ENCODE peak calls at places on chromosome 13, in six cellular contexts. One of them, this sample, is unnamed. For H3K9me3, the result is how much of the 10 kb centered on the place peaks cover.

GRCh38 chr13:37492741-37493514 is 105.6 kb downstream of the POSTN start:
- DNase-seq in MM.1S: peak
- DNase-seq in HCT116: no peak
- DNase-seq in tibial nerve: no peak
- DNase-seq in testis: no peak
- DNase-seq in CD8-positive, alpha-beta T cell: no peak
- DNase-seq in this sample: no peak

GRCh38 chr13:81395368-81395767 is 1054.4 kb upstream of the SPRY2 start:
- DNase-seq in testis: peak
- DNase-seq in HCT116: no peak
- DNase-seq in CD8-positive, alpha-beta T cell: no peak
- DNase-seq in MM.1S: no peak
- DNase-seq in tibial nerve: no peak
- DNase-seq in this sample: no peak

GRCh38 chr13:74871671-74872070 is 610.3 kb downstream of the TBC1D4 start:
- DNase-seq in CD8-positive, alpha-beta T cell: no peak
- DNase-seq in tibial nerve: no peak
- DNase-seq in MM.1S: no peak
- DNase-seq in testis: no peak
- DNase-seq in HCT116: no peak
- DNase-seq in this sample: no peak

GRCh38 chr13:37618554-37618953 is 20.0 kb upstream of the POSTN start:
- DNase-seq in HCT116: no peak
- DNase-seq in tibial nerve: no peak
- DNase-seq in CD8-positive, alpha-beta T cell: no peak
- DNase-seq in MM.1S: no peak
- DNase-seq in testis: no peak
- DNase-seq in this sample: no peak

GRCh38 chr13:50144473-50145160 is 129.4 kb downstream of the KCNRG start:
- DNase-seq in tibial nerve: no peak
- DNase-seq in CD8-positive, alpha-beta T cell: no peak
- DNase-seq in HCT116: no peak
- DNase-seq in testis: no peak
- DNase-seq in MM.1S: no peak
- DNase-seq in this sample: no peak

GRCh38 chr13:90545070-90545840 is 802.2 kb upstream of the MIR17HG start:
- DNase-seq in tibial nerve: no peak
- DNase-seq in MM.1S: no peak
- DNase-seq in CD8-positive, alpha-beta T cell: no peak
- DNase-seq in testis: peak
- DNase-seq in HCT116: no peak
- DNase-seq in this sample: no peak

GRCh38 chr13:106599875-106600797 is 32.2 kb upstream of the ARGLU1 start:
- DNase-seq in MM.1S: no peak
- DNase-seq in CD8-positive, alpha-beta T cell: no peak
- DNase-seq in HCT116: no peak
- DNase-seq in testis: peak
- DNase-seq in tibial nerve: peak
- DNase-seq in this sample: no peak

GRCh38 chr13:40381935-40382764 is 284.3 kb downstream of the FOXO1 start:
- DNase-seq in HCT116: no peak
- DNase-seq in MM.1S: no peak
- DNase-seq in CD8-positive, alpha-beta T cell: no peak
- DNase-seq in testis: no peak
- DNase-seq in tibial nerve: peak
- DNase-seq in this sample: no peak

GRCh38 chr13:75256922-75257321 is 225.0 kb downstream of the TBC1D4 start:
- DNase-seq in testis: no peak
- DNase-seq in tibial nerve: no peak
- DNase-seq in HCT116: no peak
- DNase-seq in MM.1S: no peak
- DNase-seq in CD8-positive, alpha-beta T cell: no peak
- DNase-seq in this sample: no peak

GRCh38 chr13:32904271-32904670 is 112.0 kb upstream of the KL start:
- DNase-seq in testis: no peak
- DNase-seq in tibial nerve: no peak
- DNase-seq in CD8-positive, alpha-beta T cell: no peak
- DNase-seq in HCT116: no peak
- DNase-seq in MM.1S: no peak
- DNase-seq in this sample: no peak

DNA sequence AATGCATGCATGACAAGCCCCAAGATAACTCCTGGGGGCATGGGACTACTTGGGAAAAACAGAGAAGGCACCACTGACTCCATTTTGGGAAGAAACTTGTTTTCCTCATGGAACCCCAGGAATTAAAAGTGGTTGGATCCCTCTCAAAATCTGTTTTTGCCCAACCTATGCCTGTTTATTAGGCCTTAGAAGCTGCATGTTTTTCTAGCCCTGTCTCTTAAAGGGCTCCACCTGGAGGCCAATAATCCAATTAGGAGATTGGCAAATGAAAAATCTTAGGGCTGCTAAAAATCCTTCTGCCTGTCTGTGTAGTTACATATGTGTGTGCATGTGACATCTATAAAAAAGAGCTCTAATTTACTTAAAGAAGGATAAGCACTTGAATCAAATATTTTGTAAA is 26.9 kb downstream of the MED4 start:
- DNase-seq in testis: no peak
- DNase-seq in tibial nerve: no peak
- DNase-seq in HCT116: no peak
- DNase-seq in MM.1S: no peak
- DNase-seq in CD8-positive, alpha-beta T cell: no peak
- DNase-seq in this sample: no peak
- H3K9me3 ChIP-seq in testis: under half
- H3K9me3 ChIP-seq in tibial nerve: under half
- H3K9me3 ChIP-seq in HCT116: under half
- H3K9me3 ChIP-seq in MM.1S: under half
- H3K9me3 ChIP-seq in CD8-positive, alpha-beta T cell: under half
- H3K9me3 ChIP-seq in this sample: under half

DNA sequence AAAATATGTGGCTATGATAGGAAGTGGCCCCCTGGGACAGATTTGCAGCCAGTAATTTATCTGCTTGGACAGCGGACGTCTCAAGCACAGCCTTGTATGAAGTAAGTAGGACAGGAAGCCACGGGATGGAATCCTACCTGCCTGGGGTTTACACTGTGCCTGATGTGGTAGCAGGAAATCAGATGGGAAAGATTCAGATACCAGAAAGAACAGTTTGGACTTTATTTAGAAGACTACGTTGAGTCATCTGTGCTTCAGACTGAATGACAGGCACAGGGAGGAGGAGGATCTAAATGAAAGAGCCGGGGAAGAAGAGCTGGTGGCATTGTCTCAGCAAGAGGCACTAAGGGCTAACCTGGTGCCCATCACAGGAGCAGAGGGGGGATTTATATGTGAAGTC is 328.7 kb downstream of the SLC7A1 start:
- DNase-seq in testis: no peak
- DNase-seq in MM.1S: no peak
- DNase-seq in tibial nerve: no peak
- DNase-seq in CD8-positive, alpha-beta T cell: no peak
- DNase-seq in HCT116: no peak
- DNase-seq in this sample: no peak
- TF ChIP-seq CTCF in testis: no peak
- TF ChIP-seq CTCF in MM.1S: no peak
- TF ChIP-seq CTCF in tibial nerve: no peak
- TF ChIP-seq CTCF in CD8-positive, alpha-beta T cell: no peak
- TF ChIP-seq CTCF in HCT116: no peak
- TF ChIP-seq CTCF in this sample: no peak

GRCh38 chr13:112363867-112364528 is 12.2 kb upstream of the SPACA7 start:
- DNase-seq in MM.1S: no peak
- DNase-seq in CD8-positive, alpha-beta T cell: no peak
- DNase-seq in HCT116: no peak
- DNase-seq in tibial nerve: no peak
- DNase-seq in testis: no peak
- DNase-seq in this sample: no peak

GRCh38 chr13:112370311-112370710 is 5.8 kb upstream of the SPACA7 start:
- DNase-seq in HCT116: no peak
- DNase-seq in CD8-positive, alpha-beta T cell: no peak
- DNase-seq in MM.1S: no peak
- DNase-seq in testis: no peak
- DNase-seq in tibial nerve: no peak
- DNase-seq in this sample: no peak

GRCh38 chr13:112368883-112369282 is 7.3 kb upstream of the SPACA7 start:
- DNase-seq in CD8-positive, alpha-beta T cell: no peak
- DNase-seq in testis: no peak
- DNase-seq in tibial nerve: no peak
- DNase-seq in HCT116: no peak
- DNase-seq in MM.1S: no peak
- DNase-seq in this sample: no peak

DNA sequence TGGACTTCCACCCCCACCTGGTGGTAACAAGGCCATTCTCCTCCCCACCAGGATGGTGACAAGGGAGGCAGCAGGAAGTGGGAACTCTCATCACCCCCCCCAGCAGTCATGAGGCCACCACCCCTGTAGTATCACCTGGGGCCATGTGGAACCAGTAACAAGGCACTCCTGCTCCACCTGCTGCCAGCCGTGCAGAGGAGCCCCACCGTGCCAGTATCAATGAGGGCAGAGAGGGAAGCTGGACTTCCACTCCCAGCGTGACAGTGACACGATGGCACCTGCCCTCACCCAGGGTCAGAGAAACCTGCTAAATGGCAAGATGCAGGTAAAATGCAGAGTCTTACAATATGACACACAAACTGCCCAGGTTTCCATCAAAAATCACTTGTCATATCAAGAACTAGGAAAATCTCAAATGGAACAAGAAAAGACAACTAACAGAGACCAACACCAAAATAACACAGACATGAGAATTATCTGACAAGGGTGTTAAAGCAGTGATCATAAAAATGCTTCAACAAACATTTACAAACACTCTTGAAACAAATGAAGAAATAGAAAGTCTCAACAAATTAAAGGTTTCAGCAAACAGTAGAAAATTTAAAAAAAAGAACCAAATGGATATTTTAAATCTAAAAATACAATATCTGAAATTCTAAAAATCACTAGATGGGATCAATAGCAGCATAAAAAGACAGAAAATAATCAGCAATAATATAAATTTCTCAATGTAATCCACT is 9.1 kb upstream of the SPACA7 start:
- DNase-seq in MM.1S: no peak
- DNase-seq in tibial nerve: no peak
- DNase-seq in testis: no peak
- DNase-seq in CD8-positive, alpha-beta T cell: no peak
- DNase-seq in HCT116: no peak
- DNase-seq in this sample: no peak
- H3K9me3 ChIP-seq in MM.1S: under half
- H3K9me3 ChIP-seq in tibial nerve: under half
- H3K9me3 ChIP-seq in testis: under half
- H3K9me3 ChIP-seq in CD8-positive, alpha-beta T cell: under half
- H3K9me3 ChIP-seq in HCT116: under half
- H3K9me3 ChIP-seq in this sample: under half

GRCh38 chr13:27383104-27383921 is 41.1 kb upstream of the GTF3A start:
- DNase-seq in tibial nerve: no peak
- DNase-seq in MM.1S: no peak
- DNase-seq in HCT116: peak
- DNase-seq in testis: no peak
- DNase-seq in CD8-positive, alpha-beta T cell: no peak
- DNase-seq in this sample: no peak

GRCh38 chr13:27379126-27379525 is 45.3 kb upstream of the GTF3A start:
- DNase-seq in MM.1S: no peak
- DNase-seq in tibial nerve: no peak
- DNase-seq in CD8-positive, alpha-beta T cell: no peak
- DNase-seq in HCT116: no peak
- DNase-seq in testis: peak
- DNase-seq in this sample: no peak

GRCh38 chr13:27381601-27382000 is 42.8 kb upstream of the GTF3A start:
- DNase-seq in MM.1S: no peak
- DNase-seq in HCT116: no peak
- DNase-seq in CD8-positive, alpha-beta T cell: no peak
- DNase-seq in testis: no peak
- DNase-seq in tibial nerve: no peak
- DNase-seq in this sample: no peak

GRCh38 chr13:27375686-27376326 is 48.6 kb upstream of the GTF3A start:
- DNase-seq in testis: peak
- DNase-seq in MM.1S: peak
- DNase-seq in tibial nerve: peak
- DNase-seq in HCT116: peak
- DNase-seq in CD8-positive, alpha-beta T cell: peak
- DNase-seq in this sample: no peak

GRCh38 chr13:27379694-27380596 is 44.5 kb upstream of the GTF3A start:
- DNase-seq in CD8-positive, alpha-beta T cell: peak
- DNase-seq in testis: peak
- DNase-seq in tibial nerve: peak
- DNase-seq in HCT116: peak
- DNase-seq in MM.1S: peak
- DNase-seq in this sample: no peak
- TF ChIP-seq CTCF in CD8-positive, alpha-beta T cell: peak
- TF ChIP-seq CTCF in testis: peak
- TF ChIP-seq CTCF in tibial nerve: peak
- TF ChIP-seq CTCF in HCT116: peak
- TF ChIP-seq CTCF in MM.1S: peak
- TF ChIP-seq CTCF in this sample: peak

This sample was measured in vagina.